ENCODE peak calls at places on chromosomes 12 and 14, in eight cellular contexts. F is DMS53; X is stimulated activated effector memory CD8-positive, alpha-beta T cell treated with anti-CD3 and anti-CD28 coated beads, Interleukin-12 subunit alpha, Interleukin-12 subunit beta, amount 100 ng/mL, for 72 hours; I is NCI-H1092 treated with DMSO at 0.1 percent for 48 hours; C is Calu3; S is astrocyte; A is activated T-helper 1 cell treated with anti-CD3 and anti-CD28 coated beads, Interleukin-2, amount 50 U/mL, for 16 hours; M is EL. R is an unnamed sample.

GRCh38 chr12:81077329-81077685 is 572 bp upstream of the ACSS3 start:
- DNase-seq in F (peak; percentile 87), X (no peak), I (no peak), C (no peak), S (peak; percentile 57), A (no peak), M (peak; percentile 31), R (no peak)

GRCh38 chr12:77724367-77724957 is 106.2 kb upstream of the NAV3 start:
- DNase-seq in F (peak; percentile 87), X (no peak), I (peak; percentile 81), C (peak; percentile 30), S (peak; percentile 37), A (no peak), M (peak; percentile 28), R (no peak)

GRCh38 chr14:53850714-53851296 is 105.8 kb downstream of the BMP4 start:
- DNase-seq in F (peak; percentile 28), X (no peak), I (no peak), C (no peak), S (peak; percentile 76), A (no peak), M (peak; percentile 77), R (no peak)

GRCh38 chr14:84961637-84962036 is 568.3 kb upstream of the FLRT2 start:
- DNase-seq in F (peak; percentile 3), X (no peak), I (no peak), C (no peak), S (no peak), A (no peak), M (no peak), R (no peak)

GRCh38 chr14:69696633-69697557 is 70.0 kb upstream of the SRSF5 start:
- DNase-seq in F (peak; percentile 59), X (no peak), I (no peak), C (no peak), S (peak; percentile 32), A (no peak), M (no peak), R (no peak)

GRCh38 chr14:34012978-34013713 is 62.3 kb upstream of the EGLN3 start:
- DNase-seq in F (peak; percentile 14), X (no peak), I (no peak), C (no peak), S (no peak), A (no peak), M (no peak), R (no peak)

GRCh38 chr14:102629011-102629444 is 36.6 kb downstream of the RCOR1 start:
- DNase-seq in F (no peak), X (no peak), I (no peak), C (no peak), S (no peak), A (no peak), M (no peak), R (no peak)

GRCh38 chr14:69997849-69998248 is 118.6 kb downstream of the SMOC1 start:
- DNase-seq in F (peak; percentile 8), X (no peak), I (no peak), C (peak; percentile 49), S (peak; percentile 73), A (no peak), M (peak; percentile 13), R (no peak)

GRCh38 chr14:76306131-76306530 is 69.8 kb upstream of the ESRRB start:
- DNase-seq in F (no peak), X (no peak), I (no peak), C (no peak), S (no peak), A (no peak), M (no peak), R (no peak)

GRCh38 chr12:47818701-47819543 is 781 bp downstream of the HDAC7 start:
- DNase-seq in F (peak; percentile 78), X (peak; percentile 50), I (no peak), C (peak; percentile 52), S (no peak), A (no peak), M (peak; percentile 68), R (peak; percentile 57)

GRCh38 chr14:22846811-22847307 is 10.5 kb downstream of the MMP14 start:
- DNase-seq in F (no peak), X (no peak), I (no peak), C (no peak), S (no peak), A (no peak), M (no peak), R (peak; percentile 49)

GRCh38 chr14:91195881-91196280 is 48.6 kb downstream of the GPR68 start:
- DNase-seq in F (no peak), X (no peak), I (no peak), C (no peak), S (no peak), A (no peak), M (no peak), R (no peak)

GRCh38 chr12:121753844-121754264 is 39.6 kb downstream of the RHOF start:
- DNase-seq in F (no peak), X (no peak), I (no peak), C (no peak), S (no peak), A (no peak), M (no peak), R (no peak)

GRCh38 chr14:55803506-55804197 is 223.6 kb downstream of the KTN1 start:
- DNase-seq in F (peak; percentile 43), X (no peak), I (no peak), C (no peak), S (peak; percentile 50), A (no peak), M (no peak), R (no peak)

GRCh38 chr12:131684015-131684725 is 26.7 kb upstream of the SFSWAP start:
- DNase-seq in F (peak; percentile 33), X (no peak), I (no peak), C (no peak), S (no peak), A (no peak), M (no peak), R (no peak)

GRCh38 chr12:23760495-23760894 is 189.0 kb downstream of the SOX5 start:
- DNase-seq in F (peak; percentile 53), X (no peak), I (peak; percentile 91), C (no peak), S (peak; percentile 55), A (no peak), M (no peak), R (no peak)